ENCODE peak calls at places on chromosomes 5 and 9, in six cellular contexts. One of them, this sample, is unnamed.

GRCh38 chr5:181223729-181224389 is 778 bp downstream of the TRIM41 start:
- DNase-seq in body of pancreas: peak; percentile 49
- DNase-seq in IMR-90: peak; percentile 40
- DNase-seq in spleen: no peak
- DNase-seq in heart left ventricle: peak; percentile 57
- DNase-seq in upper lobe of left lung: peak; percentile 76
- DNase-seq in this sample: no peak

GRCh38 chr9:77514886-77515711 is 133.0 kb downstream of the GNA14 start:
- DNase-seq in IMR-90: no peak
- DNase-seq in body of pancreas: peak; percentile 31
- DNase-seq in upper lobe of left lung: no peak
- DNase-seq in heart left ventricle: peak; percentile 67
- DNase-seq in spleen: no peak
- DNase-seq in this sample: no peak

GRCh38 chr5:18380729-18381362 is 746.6 kb downstream of the TAF11L14 start:
- DNase-seq in upper lobe of left lung: no peak
- DNase-seq in spleen: no peak
- DNase-seq in heart left ventricle: no peak
- DNase-seq in IMR-90: no peak
- DNase-seq in body of pancreas: no peak
- DNase-seq in this sample: no peak

GRCh38 chr5:83404182-83404712 is 67.3 kb upstream of the VCAN start:
- DNase-seq in heart left ventricle: peak; percentile 39
- DNase-seq in body of pancreas: no peak
- DNase-seq in IMR-90: no peak
- DNase-seq in spleen: no peak
- DNase-seq in upper lobe of left lung: no peak
- DNase-seq in this sample: no peak

GRCh38 chr5:100537946-100538345 is 2.8 kb downstream of the FAM174A start:
- DNase-seq in IMR-90: no peak
- DNase-seq in body of pancreas: no peak
- DNase-seq in spleen: no peak
- DNase-seq in heart left ventricle: no peak
- DNase-seq in upper lobe of left lung: no peak
- DNase-seq in this sample: no peak

GRCh38 chr5:1814183-1815020 is 13.2 kb downstream of the NDUFS6 start:
- DNase-seq in body of pancreas: no peak
- DNase-seq in IMR-90: no peak
- DNase-seq in upper lobe of left lung: peak; percentile 46
- DNase-seq in spleen: peak; percentile 39
- DNase-seq in heart left ventricle: no peak
- DNase-seq in this sample: no peak

GRCh38 chr5:34751807-34752736 is 86.9 kb upstream of the TTC23L start:
- DNase-seq in upper lobe of left lung: no peak
- DNase-seq in body of pancreas: no peak
- DNase-seq in heart left ventricle: no peak
- DNase-seq in IMR-90: no peak
- DNase-seq in spleen: no peak
- DNase-seq in this sample: no peak

GRCh38 chr5:81852277-81853004 is 101.5 kb upstream of the SSBP2 start:
- DNase-seq in body of pancreas: peak; percentile 16
- DNase-seq in heart left ventricle: peak; percentile 29
- DNase-seq in IMR-90: peak; percentile 34
- DNase-seq in upper lobe of left lung: peak; percentile 85
- DNase-seq in spleen: peak; percentile 89
- DNase-seq in this sample: peak; percentile 87

GRCh38 chr5:77102549-77102948 is 15.5 kb upstream of the ZBED3 start:
- DNase-seq in body of pancreas: no peak
- DNase-seq in IMR-90: no peak
- DNase-seq in upper lobe of left lung: no peak
- DNase-seq in spleen: no peak
- DNase-seq in heart left ventricle: no peak
- DNase-seq in this sample: no peak

GRCh38 chr5:100464418-100464817 is 70.8 kb upstream of the FAM174A start:
- DNase-seq in heart left ventricle: no peak
- DNase-seq in spleen: no peak
- DNase-seq in body of pancreas: no peak
- DNase-seq in IMR-90: peak; percentile 71
- DNase-seq in upper lobe of left lung: no peak
- DNase-seq in this sample: no peak

GRCh38 chr5:72387985-72388384 is 67.8 kb downstream of the PTCD2 start:
- DNase-seq in heart left ventricle: no peak
- DNase-seq in body of pancreas: no peak
- DNase-seq in IMR-90: peak; percentile 88
- DNase-seq in spleen: no peak
- DNase-seq in upper lobe of left lung: no peak
- DNase-seq in this sample: no peak

GRCh38 chr9:26723486-26723885 is 169.1 kb downstream of the CAAP1 start:
- DNase-seq in heart left ventricle: peak; percentile 6
- DNase-seq in upper lobe of left lung: no peak
- DNase-seq in IMR-90: peak; percentile 6
- DNase-seq in spleen: no peak
- DNase-seq in body of pancreas: peak; percentile 16
- DNase-seq in this sample: peak; percentile 80

GRCh38 chr5:125346316-125346715 is 599.9 kb upstream of the ZNF608 start:
- DNase-seq in IMR-90: no peak
- DNase-seq in heart left ventricle: no peak
- DNase-seq in upper lobe of left lung: no peak
- DNase-seq in body of pancreas: no peak
- DNase-seq in spleen: no peak
- DNase-seq in this sample: no peak

GRCh38 chr5:12230659-12231058 is 326.4 kb upstream of the CTNND2 start:
- DNase-seq in heart left ventricle: no peak
- DNase-seq in IMR-90: no peak
- DNase-seq in spleen: no peak
- DNase-seq in body of pancreas: no peak
- DNase-seq in upper lobe of left lung: no peak
- DNase-seq in this sample: no peak

GRCh38 chr9:13513710-13514444 is 234.4 kb upstream of the MPDZ start:
- DNase-seq in body of pancreas: no peak
- DNase-seq in spleen: no peak
- DNase-seq in heart left ventricle: no peak
- DNase-seq in IMR-90: no peak
- DNase-seq in upper lobe of left lung: no peak
- DNase-seq in this sample: peak; percentile 45

GRCh38 chr5:141186897-141187512 is at the start of gene PCDHB9:
- DNase-seq in spleen: no peak
- DNase-seq in IMR-90: peak; percentile 8
- DNase-seq in heart left ventricle: no peak
- DNase-seq in upper lobe of left lung: no peak
- DNase-seq in body of pancreas: peak; percentile 15
- DNase-seq in this sample: no peak

GRCh38 chr5:141180313-141180712 is 1.9 kb upstream of the PCDHB16 start:
- DNase-seq in spleen: no peak
- DNase-seq in upper lobe of left lung: no peak
- DNase-seq in heart left ventricle: no peak
- DNase-seq in IMR-90: no peak
- DNase-seq in body of pancreas: no peak
- DNase-seq in this sample: no peak

GRCh38 chr5:141182248-141182647 is at the start of gene PCDHB16:
- DNase-seq in spleen: no peak
- DNase-seq in heart left ventricle: peak; percentile 55
- DNase-seq in IMR-90: peak; percentile 32
- DNase-seq in upper lobe of left lung: no peak
- DNase-seq in body of pancreas: peak; percentile 62
- DNase-seq in this sample: no peak
- TF ChIP-seq CTCF in spleen: no peak
- TF ChIP-seq CTCF in heart left ventricle: no peak
- TF ChIP-seq CTCF in IMR-90: peak; percentile 43
- TF ChIP-seq CTCF in upper lobe of left lung: no peak
- TF ChIP-seq CTCF in body of pancreas: peak; percentile 21
- TF ChIP-seq CTCF in this sample: no peak

GRCh38 chr9:112242147-112242804 is 67.2 kb upstream of the SUSD1 start:
- DNase-seq in body of pancreas: no peak
- DNase-seq in heart left ventricle: no peak
- DNase-seq in spleen: no peak
- DNase-seq in IMR-90: no peak
- DNase-seq in upper lobe of left lung: no peak
- DNase-seq in this sample: no peak
- TF ChIP-seq POLR2A in body of pancreas: no peak
- TF ChIP-seq POLR2A in heart left ventricle: no peak
- TF ChIP-seq POLR2A in spleen: no peak
- TF ChIP-seq POLR2A in IMR-90: no peak
- TF ChIP-seq POLR2A in upper lobe of left lung: no peak
- TF ChIP-seq POLR2A in this sample: no peak

GRCh38 chr5:141915881-141916336 is 7.8 kb upstream of the DELE1 start:
- DNase-seq in body of pancreas: no peak
- DNase-seq in IMR-90: no peak
- DNase-seq in heart left ventricle: peak; percentile 36
- DNase-seq in upper lobe of left lung: no peak
- DNase-seq in spleen: no peak
- DNase-seq in this sample: no peak
- TF ChIP-seq CTCF in body of pancreas: no peak
- TF ChIP-seq CTCF in IMR-90: no peak
- TF ChIP-seq CTCF in heart left ventricle: no peak
- TF ChIP-seq CTCF in upper lobe of left lung: no peak
- TF ChIP-seq CTCF in spleen: no peak
- TF ChIP-seq CTCF in this sample: no peak

DNA sequence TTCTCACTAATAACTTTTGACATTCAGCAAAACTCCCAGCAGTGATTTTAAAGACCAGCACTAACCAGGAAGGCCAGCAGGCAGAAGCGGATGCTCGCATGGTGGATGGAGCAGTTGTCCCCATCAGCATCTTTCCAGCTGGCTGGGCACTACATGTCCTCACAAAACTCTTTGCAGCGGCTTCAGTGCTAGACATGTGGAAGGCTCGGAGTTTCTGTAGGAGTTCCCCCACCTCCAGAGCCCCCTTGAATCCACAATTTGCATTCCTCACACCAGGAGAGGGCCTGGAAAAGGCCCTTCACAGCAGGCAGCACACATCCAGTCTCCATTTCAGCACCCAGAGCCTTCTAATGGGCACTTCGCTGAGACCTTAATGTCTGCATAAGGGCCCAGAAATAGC is 85.6 kb downstream of the APTX start:
- DNase-seq in spleen: no peak
- DNase-seq in IMR-90: no peak
- DNase-seq in body of pancreas: no peak
- DNase-seq in upper lobe of left lung: no peak
- DNase-seq in heart left ventricle: no peak
- DNase-seq in this sample: no peak
- TF ChIP-seq POLR2A in spleen: no peak
- TF ChIP-seq POLR2A in IMR-90: no peak
- TF ChIP-seq POLR2A in body of pancreas: no peak
- TF ChIP-seq POLR2A in upper lobe of left lung: no peak
- TF ChIP-seq POLR2A in heart left ventricle: no peak
- TF ChIP-seq POLR2A in this sample: no peak

GRCh38 chr9:124551472-124552339 is 44.5 kb upstream of the NR5A1 start:
- DNase-seq in heart left ventricle: peak; percentile 15
- DNase-seq in IMR-90: peak; percentile 73
- DNase-seq in spleen: no peak
- DNase-seq in body of pancreas: peak; percentile 32
- DNase-seq in upper lobe of left lung: no peak
- DNase-seq in this sample: no peak
- TF ChIP-seq CTCF in heart left ventricle: peak; percentile 15
- TF ChIP-seq CTCF in IMR-90: peak; percentile 83
- TF ChIP-seq CTCF in spleen: no peak
- TF ChIP-seq CTCF in body of pancreas: peak; percentile 17
- TF ChIP-seq CTCF in upper lobe of left lung: peak; percentile 47
- TF ChIP-seq CTCF in this sample: no peak

GRCh38 chr9:98796364-98797101 is at the start of gene ANKS6:
- DNase-seq in body of pancreas: peak; percentile 80
- DNase-seq in spleen: peak; percentile 95
- DNase-seq in IMR-90: peak; percentile 65
- DNase-seq in upper lobe of left lung: peak; percentile 98
- DNase-seq in heart left ventricle: peak; percentile 81
- DNase-seq in this sample: peak; percentile 94
- TF ChIP-seq POLR2A in body of pancreas: peak; percentile 53
- TF ChIP-seq POLR2A in spleen: no peak
- TF ChIP-seq POLR2A in IMR-90: no peak
- TF ChIP-seq POLR2A in upper lobe of left lung: peak; percentile 54
- TF ChIP-seq POLR2A in heart left ventricle: no peak
- TF ChIP-seq POLR2A in this sample: no peak

GRCh38 chr9:120886490-120886967 is 9.5 kb upstream of the PHF19 start:
- DNase-seq in body of pancreas: no peak
- DNase-seq in upper lobe of left lung: no peak
- DNase-seq in heart left ventricle: no peak
- DNase-seq in IMR-90: peak; percentile 78
- DNase-seq in spleen: no peak
- DNase-seq in this sample: no peak
- TF ChIP-seq CTCF in body of pancreas: no peak
- TF ChIP-seq CTCF in upper lobe of left lung: no peak
- TF ChIP-seq CTCF in heart left ventricle: no peak
- TF ChIP-seq CTCF in IMR-90: no peak
- TF ChIP-seq CTCF in spleen: no peak
- TF ChIP-seq CTCF in this sample: no peak

GRCh38 chr9:70420267-70421019 is 6.0 kb upstream of the KLF9 start:
- DNase-seq in IMR-90: peak; percentile 82
- DNase-seq in spleen: peak; percentile 95
- DNase-seq in heart left ventricle: peak; percentile 97
- DNase-seq in body of pancreas: peak; percentile 97
- DNase-seq in upper lobe of left lung: peak; percentile 99
- DNase-seq in this sample: peak; percentile 97

GRCh38 chr9:70421020-70421271 is 6.5 kb upstream of the KLF9 start:
- DNase-seq in upper lobe of left lung: no peak
- DNase-seq in spleen: no peak
- DNase-seq in body of pancreas: no peak
- DNase-seq in heart left ventricle: no peak
- DNase-seq in IMR-90: no peak
- DNase-seq in this sample: no peak

GRCh38 chr9:70421272-70422180 is 7.1 kb upstream of the KLF9 start:
- DNase-seq in spleen: no peak
- DNase-seq in heart left ventricle: peak; percentile 39
- DNase-seq in upper lobe of left lung: no peak
- DNase-seq in body of pancreas: peak; percentile 38
- DNase-seq in IMR-90: peak; percentile 54
- DNase-seq in this sample: peak; percentile 49

GRCh38 chr9:70418822-70419545 is 4.5 kb upstream of the KLF9 start:
- DNase-seq in heart left ventricle: peak; percentile 96
- DNase-seq in IMR-90: peak; percentile 96
- DNase-seq in spleen: peak; percentile 97
- DNase-seq in upper lobe of left lung: peak; percentile 99
- DNase-seq in body of pancreas: peak; percentile 99
- DNase-seq in this sample: peak; percentile 97

DNA sequence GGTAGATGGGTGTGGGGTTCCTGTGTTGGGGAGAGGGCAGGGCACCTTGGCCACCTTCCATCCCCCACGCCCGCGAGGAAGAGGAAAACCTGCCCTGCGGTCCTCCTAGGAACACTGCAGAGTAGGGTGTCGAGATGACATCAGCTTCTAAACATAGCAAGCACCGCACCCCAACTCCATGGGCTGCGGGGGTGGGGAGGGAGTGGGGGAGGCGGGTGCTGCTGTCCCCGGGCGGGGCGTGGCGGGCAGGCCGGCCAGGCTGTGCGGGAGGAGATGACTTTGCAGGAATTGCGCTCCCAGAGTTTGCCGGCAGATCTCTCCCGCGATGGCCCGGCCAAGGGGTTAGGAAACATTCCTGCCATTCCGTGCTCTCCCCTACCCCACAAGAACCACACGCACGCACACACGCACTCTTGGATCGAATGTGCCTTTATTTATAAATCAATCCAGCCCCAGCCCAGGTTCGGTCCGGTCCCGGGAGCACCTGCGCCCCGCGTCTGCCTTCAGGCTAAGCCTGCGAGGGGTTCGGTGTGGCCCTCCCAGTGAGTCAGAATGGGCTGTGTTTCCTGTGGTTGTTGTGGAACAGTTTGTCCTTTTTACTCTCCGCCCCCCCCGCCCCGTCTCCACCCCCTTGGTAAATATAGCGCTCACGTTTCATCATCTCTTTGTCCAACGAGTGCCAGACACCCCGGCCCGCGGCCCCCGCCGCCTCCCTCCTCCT is 5.2 kb upstream of the KLF9 start:
- DNase-seq in spleen: peak; percentile 99
- DNase-seq in heart left ventricle: peak; percentile 96
- DNase-seq in body of pancreas: peak; percentile 98
- DNase-seq in IMR-90: peak; percentile 96
- DNase-seq in upper lobe of left lung: peak; percentile 95
- DNase-seq in this sample: peak; percentile 97
- TF ChIP-seq POLR2A in spleen: peak; percentile 96
- TF ChIP-seq POLR2A in heart left ventricle: peak; percentile 77
- TF ChIP-seq POLR2A in body of pancreas: no peak
- TF ChIP-seq POLR2A in IMR-90: peak; percentile 95
- TF ChIP-seq POLR2A in upper lobe of left lung: peak; percentile 97
- TF ChIP-seq POLR2A in this sample: no peak

This sample was measured in lower leg skin.